ENCODE peak calls at places on chromosomes 5 and 9, in seven cellular contexts. N is K562; Q is A549; R is CD8-positive, alpha-beta T cell; L is heart left ventricle; D is heart right ventricle; T is right atrium auricular region. Y is an unnamed sample.

GRCh38 chr9:107243757-107244156 is 39.3 kb upstream of the RAD23B start:
- DNase-seq in T (no peak), L (no peak), N (no peak), D (no peak), R (no peak), Q (peak; percentile 61), Y (peak; percentile 63)

GRCh38 chr9:124454791-124455443 is 4.7 kb downstream of the ADGRD2 start:
- DNase-seq in D (no peak), N (no peak), L (no peak), T (no peak), Q (no peak), R (no peak), Y (no peak)

GRCh38 chr9:90948156-90948555 is 146.5 kb downstream of the SYK start:
- DNase-seq in R (no peak), D (no peak), Q (no peak), T (no peak), N (no peak), L (no peak), Y (no peak)

GRCh38 chr9:124054671-124055212 is 43.2 kb downstream of the LHX2 start:
- DNase-seq in R (no peak), T (no peak), L (no peak), D (no peak), Q (peak; percentile 36), N (peak; percentile 41), Y (no peak)

GRCh38 chr9:130779153-130779855 is 55.8 kb upstream of the ABL1 start:
- DNase-seq in N (no peak), Q (peak; percentile 13), T (no peak), R (no peak), D (no peak), L (no peak), Y (peak; percentile 60)

GRCh38 chr5:177509361-177509951 is at the start of gene DOK3:
- DNase-seq in T (no peak), N (peak; percentile 66), R (no peak), Q (no peak), L (no peak), D (peak; percentile 50), Y (no peak)

GRCh38 chr9:71036501-71036900 is 84.9 kb downstream of the TRPM3 start:
- DNase-seq in Q (no peak), N (no peak), D (no peak), R (no peak), L (no peak), T (no peak), Y (no peak)

GRCh38 chr5:116771466-116772151 is 197.0 kb upstream of the SEMA6A start:
- DNase-seq in Q (no peak), D (no peak), N (no peak), T (no peak), R (no peak), L (peak; percentile 8), Y (no peak)

GRCh38 chr9:115808108-115808507 is 345.5 kb upstream of the PAPPA start:
- DNase-seq in L (no peak), N (no peak), D (no peak), R (no peak), Q (no peak), T (no peak), Y (no peak)

GRCh38 chr9:92734931-92735906 is 29.4 kb downstream of the BICD2 start:
- DNase-seq in Q (no peak), R (no peak), D (no peak), T (no peak), N (no peak), L (no peak), Y (no peak)

GRCh38 chr9:137490532-137491186 is 31.5 kb upstream of the NSMF start:
- DNase-seq in N (no peak), L (no peak), D (no peak), R (no peak), Q (no peak), T (no peak), Y (no peak)

GRCh38 chr5:59654691-59655090 is 238.8 kb downstream of the PDE4D start:
- DNase-seq in R (no peak), N (no peak), D (no peak), L (no peak), Q (no peak), T (no peak), Y (no peak)

GRCh38 chr9:109887079-109887478 is 107.1 kb downstream of the PALM2AKAP2 start:
- DNase-seq in Q (no peak), N (no peak), T (no peak), R (no peak), L (peak; percentile 36), D (peak; percentile 19), Y (no peak)

GRCh38 chr5:52987711-52988329 is 1.3 kb upstream of the ITGA2 start:
- DNase-seq in T (no peak), R (no peak), Q (peak; percentile 53), L (no peak), D (no peak), N (no peak), Y (no peak)

GRCh38 chr5:1552469-1553255 is 28.9 kb upstream of the LPCAT1 start:
- DNase-seq in L (peak; percentile 37), R (no peak), N (no peak), D (peak; percentile 51), T (peak; percentile 70), Q (no peak), Y (no peak)

GRCh38 chr5:104998169-104998568 is 1435.6 kb upstream of the NUDT12 start:
- DNase-seq in D (no peak), T (no peak), N (no peak), R (no peak), L (no peak), Q (no peak), Y (no peak)

GRCh38 chr5:16784088-16784487 is 152.0 kb downstream of the MYO10 start:
- DNase-seq in R (no peak), N (no peak), L (peak; percentile 10), Q (no peak), T (no peak), D (no peak), Y (no peak)

GRCh38 chr9:134371731-134372130 is 45.5 kb downstream of the RXRA start:
- DNase-seq in T (peak; percentile 78), L (peak; percentile 63), N (no peak), Q (no peak), D (peak; percentile 73), R (no peak), Y (no peak)

GRCh38 chr9:89021154-89021803 is 30.0 kb downstream of the S1PR3 start:
- DNase-seq in R (no peak), L (no peak), Q (peak; percentile 61), T (peak; percentile 85), N (no peak), D (no peak), Y (peak; percentile 41)

GRCh38 chr9:21591221-21592062 is 109.3 kb upstream of the IFNE start:
- DNase-seq in N (no peak), Q (peak; percentile 99), L (no peak), D (no peak), R (no peak), T (peak; percentile 87), Y (peak; percentile 97)

GRCh38 chr5:93192683-93193082 is 388.3 kb downstream of the NR2F1-AS1 start:
- DNase-seq in D (no peak), L (no peak), R (no peak), N (no peak), T (no peak), Q (no peak), Y (no peak)

GRCh38 chr5:178281321-178281720 is 48.7 kb upstream of the PHYKPL start:
- DNase-seq in L (no peak), T (no peak), D (no peak), N (no peak), Q (no peak), R (no peak), Y (no peak)

GRCh38 chr5:56564451-56565223 is 250.7 kb upstream of the MAP3K1 start:
- DNase-seq in T (no peak), D (no peak), R (no peak), N (no peak), Q (no peak), L (no peak), Y (no peak)

GRCh38 chr5:134095887-134096589 is 18.4 kb upstream of the TCF7 start:
- DNase-seq in D (no peak), Q (no peak), N (no peak), R (no peak), T (no peak), L (no peak), Y (no peak)

GRCh38 chr9:94888775-94889174 is 162.3 kb downstream of the AOPEP start:
- DNase-seq in T (no peak), R (no peak), L (no peak), N (no peak), D (no peak), Q (no peak), Y (no peak)

DNA sequence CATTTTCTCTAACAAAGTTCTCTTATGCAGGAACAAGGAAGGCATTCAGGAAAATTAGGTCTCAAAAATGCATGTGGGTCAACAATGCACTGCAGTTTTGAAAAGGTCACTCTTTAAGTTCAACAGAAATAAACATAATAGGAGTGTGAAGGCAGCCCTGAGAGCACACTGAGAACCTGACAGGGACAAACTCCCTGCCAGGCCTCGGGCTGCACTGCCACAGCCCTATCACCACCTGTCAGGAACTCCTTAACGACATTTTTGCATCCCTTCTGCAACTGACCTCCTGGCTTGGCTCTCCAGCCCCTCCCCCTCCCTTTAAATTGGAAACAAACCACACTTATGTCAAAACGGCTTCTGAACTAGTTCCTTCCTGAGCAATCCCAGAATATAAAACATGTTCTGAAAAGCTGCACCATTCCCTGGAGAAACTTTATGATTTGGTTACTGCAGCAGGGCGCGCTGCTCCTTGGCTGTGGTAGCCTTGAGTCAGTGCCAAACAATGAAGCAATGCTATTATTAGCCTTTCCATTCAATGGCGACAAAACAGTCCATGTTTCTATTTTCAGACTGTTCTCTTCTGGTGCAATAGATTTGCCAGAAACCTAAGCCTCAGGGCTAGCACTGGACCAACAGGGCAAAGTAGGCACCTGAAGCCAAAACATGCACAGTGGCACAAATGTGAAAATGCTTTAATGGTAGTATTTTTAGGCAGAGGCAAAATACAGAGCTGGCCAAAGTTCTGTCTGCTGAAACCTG is 160.1 kb upstream of the ZNF608 start:
- DNase-seq in R (no peak), N (no peak), Q (peak; percentile 10), D (peak; percentile 55), L (peak; percentile 80), T (peak; percentile 75), Y (peak; percentile 50)
- TF ChIP-seq CTCF in R (no peak), N (no peak), Q (no peak), D (no peak), L (peak; percentile 44), T (peak; percentile 49), Y (no peak)

GRCh38 chr5:172772112-172772906 is 1.3 kb upstream of the DUSP1 start:
- DNase-seq in D (peak; percentile 88), Q (peak; percentile 97), N (peak; percentile 82), R (peak; percentile 82), L (peak; percentile 83), T (peak; percentile 99), Y (peak; percentile 83)
- H3K4me3 ChIP-seq in D (peak overlapping the region; percentile 18), Q (peak overlapping the region; percentile 41), N (peak overlapping the region; percentile 84), R (peak overlapping the region; percentile 89), L (peak overlapping the region; percentile 90), T (peak overlapping the region; percentile 80), Y (peak overlapping the region; percentile 53)

DNA sequence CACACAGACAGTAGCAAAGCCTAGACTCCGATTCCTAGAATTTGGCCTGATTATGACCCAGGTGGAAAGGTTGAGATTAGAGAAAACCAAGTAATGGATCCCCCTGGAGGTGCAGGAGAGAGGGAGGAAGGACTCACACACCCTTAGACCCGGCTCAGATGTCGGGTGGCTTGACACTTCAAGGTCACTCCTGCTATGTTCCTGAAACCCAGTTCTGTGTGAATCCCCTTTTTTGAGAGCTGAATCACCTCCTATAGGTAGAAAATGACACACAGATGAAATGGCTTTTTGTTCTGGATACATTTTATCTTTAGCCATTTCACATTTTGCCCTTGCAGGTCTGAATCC is 192.8 kb downstream of the ARRDC3 start:
- DNase-seq in Q (no peak), T (no peak), L (no peak), D (no peak), N (no peak), R (no peak), Y (no peak)
- TF ChIP-seq CTCF in Q (no peak), T (no peak), L (no peak), D (no peak), N (no peak), R (no peak), Y (no peak)

GRCh38 chr5:139246394-139246793 is 47.1 kb upstream of the MATR3 start:
- DNase-seq in T (no peak), D (no peak), R (no peak), L (no peak), N (peak; percentile 51), Q (no peak), Y (no peak)
- H3K4me3 ChIP-seq in T (no peak overlapping the region), D (no peak overlapping the region), R (no peak overlapping the region), L (no peak overlapping the region), N (no peak overlapping the region), Q (no peak overlapping the region), Y (no peak overlapping the region)